ENCODE peak calls at places on chromosomes 6 and 20, in five cellular contexts. W is activated T-helper 1 cell treated with Interleukin-2 at 50 U/mL for 16 hours, M is astrocyte of the spinal cord, C is HFF-Myc, T is NCI-H82. A is an unnamed sample.

GRCh38 chr20:62356948-62357667 is 10.0 kb downstream of the LAMA5 start:
- DNase-seq in M (peak; percentile 79), T (peak; percentile 56), C (no peak), W (no peak), A (no peak)

GRCh38 chr6:63804381-63804956 is 168.9 kb downstream of the PHF3 start:
- DNase-seq in T (peak; percentile 63), C (peak; percentile 88), W (no peak), M (peak; percentile 85), A (no peak)

GRCh38 chr20:15475483-15475882 is 1097.8 kb downstream of the KIF16B start:
- DNase-seq in C (no peak), M (no peak), T (no peak), W (no peak), A (no peak)

GRCh38 chr6:72669324-72669723 is 47.5 kb downstream of the KCNQ5 start:
- DNase-seq in W (no peak), T (peak; percentile 83), C (no peak), M (no peak), A (no peak)

GRCh38 chr6:1200706-1201105 is 111.2 kb upstream of the FOXQ1 start:
- DNase-seq in C (peak; percentile 97), T (no peak), M (peak; percentile 5), W (no peak), A (no peak)

GRCh38 chr6:3876131-3876530 is 27.0 kb downstream of the FAM50B start:
- DNase-seq in T (no peak), C (no peak), M (no peak), W (no peak), A (no peak)

GRCh38 chr6:119331676-119332286 is 17.8 kb downstream of the MAN1A1 start:
- DNase-seq in M (no peak), W (no peak), T (no peak), C (no peak), A (no peak)

GRCh38 chr20:40702504-40702903 is 13.5 kb upstream of the MAFB start:
- DNase-seq in C (no peak), T (peak; percentile 5), W (no peak), M (no peak), A (no peak)

GRCh38 chr20:50283922-50284810 is 93.5 kb downstream of the CEBPB start:
- DNase-seq in M (peak; percentile 43), C (no peak), T (no peak), W (no peak), A (no peak)

GRCh38 chr6:107275330-107275865 is 160.1 kb upstream of the BEND3 start:
- DNase-seq in T (no peak), M (no peak), W (no peak), C (no peak), A (no peak)

GRCh38 chr20:58810116-58810878 is 40.4 kb downstream of the GNAS-AS1 start:
- DNase-seq in W (no peak), T (no peak), M (peak; percentile 43), C (no peak), A (no peak)

GRCh38 chr6:107491791-107492674 is 2.1 kb downstream of the SOBP start:
- DNase-seq in T (no peak), C (no peak), M (peak; percentile 71), W (no peak), A (no peak)

GRCh38 chr20:3843490-3843889 is 3.1 kb upstream of the MAVS start:
- DNase-seq in W (no peak), C (peak; percentile 47), T (peak; percentile 15), M (peak; percentile 53), A (no peak)

GRCh38 chr20:34370062-34370461 is 7.0 kb downstream of the ITCH start:
- DNase-seq in W (no peak), T (no peak), C (no peak), M (no peak), A (no peak)

GRCh38 chr6:54244430-54244829 is 63.8 kb upstream of the TINAG start:
- DNase-seq in T (peak; percentile 56), W (no peak), C (no peak), M (peak; percentile 36), A (no peak)

GRCh38 chr20:63351811-63352591 is 9.1 kb downstream of the CHRNA4 start:
- DNase-seq in W (no peak), T (peak; percentile 63), C (no peak), M (no peak), A (no peak)

GRCh38 chr6:148332088-148332487 is 10.6 kb upstream of the SASH1 start:
- DNase-seq in C (no peak), T (no peak), M (no peak), W (no peak), A (no peak)

GRCh38 chr6:138410972-138411667 is 7.1 kb downstream of the HEBP2 start:
- DNase-seq in C (peak; percentile 44), T (no peak), M (peak; percentile 50), W (no peak), A (no peak)

GRCh38 chr6:158061361-158061708 is 79.7 kb downstream of the SYNJ2 start:
- DNase-seq in W (no peak), C (no peak), T (no peak), M (no peak), A (no peak)

GRCh38 chr6:79269877-79270276 is 35.4 kb upstream of the HMGN3 start:
- DNase-seq in M (peak; percentile 93), T (no peak), W (no peak), C (peak; percentile 12), A (no peak)

GRCh38 chr20:17897566-17898307 is 70.9 kb downstream of the SNX5 start:
- DNase-seq in C (no peak), M (no peak), T (no peak), W (no peak), A (no peak)

GRCh38 chr20:62405108-62405980 is 1.7 kb downstream of the CABLES2 start:
- DNase-seq in C (no peak), M (peak; percentile 22), T (peak; percentile 42), W (no peak), A (peak; percentile 59)

GRCh38 chr20:16488086-16488485 is 85.2 kb downstream of the KIF16B start:
- DNase-seq in W (no peak), M (no peak), T (peak; percentile 93), C (no peak), A (no peak)

GRCh38 chr20:32560989-32561830 is 23.9 kb downstream of the NOL4L start:
- DNase-seq in W (no peak), T (peak; percentile 96), C (no peak), M (no peak), A (no peak)

GRCh38 chr6:51913265-51913664 is 174.1 kb downstream of the PKHD1 start:
- DNase-seq in M (no peak), W (no peak), C (no peak), T (no peak), A (no peak)

GRCh38 chr6:48996461-48997119 is 466.5 kb downstream of the MMUT start:
- DNase-seq in W (no peak), C (no peak), T (peak; percentile 53), M (no peak), A (no peak)

GRCh38 chr20:15178581-15178980 is 841.2 kb upstream of the FLRT3 start:
- DNase-seq in C (no peak), W (no peak), M (no peak), T (no peak), A (no peak)

GRCh38 chr6:113854531-113855499 is 2.3 kb upstream of the MARCKS start:
- DNase-seq in T (peak; percentile 99), M (peak; percentile 80), W (no peak), C (no peak), A (peak; percentile 84)

GRCh38 chr6:45703041-45703739 is 312.5 kb downstream of the CLIC5 start:
- DNase-seq in T (no peak), M (peak; percentile 65), C (peak; percentile 36), W (no peak), A (no peak)

GRCh38 chr6:81861281-81861680 is 108.8 kb upstream of the TENT5A start:
- DNase-seq in W (no peak), C (no peak), T (no peak), M (no peak), A (no peak)

GRCh38 chr6:32158052-32158451 is 4.1 kb downstream of the PPT2 start:
- DNase-seq in T (no peak), M (no peak), C (no peak), W (no peak), A (no peak)